ENCODE peak calls at places on chromosomes 16 and 17, in five cellular contexts. I is astrocyte of the hippocampus; J is omental fat pad; P is ELF-1; L is CD4-positive, alpha-beta memory T cell. A is an unnamed sample.
A peak's percentile ranks its signal among the peaks of the same experiment; 100 is the strongest.

GRCh38 chr17:3502466-3502865 is 26.7 kb downstream of the ASPA start:
- DNase-seq in I (no peak), J (no peak), P (no peak), L (no peak), A (no peak)

GRCh38 chr17:488993-489757 is 136.6 kb upstream of the RPH3AL start:
- DNase-seq in I (peak; percentile 55), J (no peak), P (peak; percentile 43), L (no peak), A (peak; percentile 63)

GRCh38 chr17:39239640-39240314 is 14.0 kb upstream of the STAC2 start:
- DNase-seq in I (peak; percentile 56), J (no peak), P (peak; percentile 88), L (peak; percentile 68), A (peak; percentile 71)

GRCh38 chr16:88554711-88555264 is 15.4 kb upstream of the ZC3H18 start:
- DNase-seq in I (no peak), J (no peak), P (no peak), L (no peak), A (no peak)

GRCh38 chr16:68744744-68745280 is 7.7 kb downstream of the CDH1 start:
- DNase-seq in I (peak; percentile 54), J (no peak), P (peak; percentile 79), L (no peak), A (no peak)

GRCh38 chr16:11576427-11577289 is 10.1 kb downstream of the LITAF start:
- DNase-seq in I (no peak), J (no peak), P (no peak), L (no peak), A (peak; percentile 48)

GRCh38 chr17:12348476-12348875 is 317.2 kb upstream of the MYOCD start:
- DNase-seq in I (no peak), J (no peak), P (no peak), L (no peak), A (no peak)

GRCh38 chr17:59329558-59330313 is 1.7 kb upstream of the YPEL2 start:
- DNase-seq in I (peak; percentile 82), J (no peak), P (peak; percentile 85), L (peak; percentile 65), A (peak; percentile 20)

GRCh38 chr17:80029235-80029974 is 6.3 kb downstream of the TBC1D16 start:
- DNase-seq in I (peak; percentile 83), J (peak; percentile 27), P (no peak), L (no peak), A (no peak)

GRCh38 chr17:57567278-57567677 is 177.8 kb downstream of the CCDC182 start:
- DNase-seq in I (peak; percentile 25), J (no peak), P (no peak), L (no peak), A (no peak)

GRCh38 chr17:50290074-50290702 is 15.9 kb downstream of the TMEM92 start:
- DNase-seq in I (peak; percentile 95), J (peak; percentile 53), P (peak; percentile 37), L (no peak), A (no peak)

A was measured in GM06990.